ENCODE peak calls at places on chromosomes 11 and 22, in four cellular contexts. One of them, this sample, is unnamed.

GRCh38 chr22:27918351-27919221 is 470 bp downstream of the PITPNB start:
- DNase-seq in AG09319: no peak
- DNase-seq in left cardiac atrium: peak
- DNase-seq in HAP-1: peak
- DNase-seq in this sample: no peak

GRCh38 chr11:121523581-121524232 is 70.9 kb upstream of the SORL1-AS1 start:
- DNase-seq in AG09319: no peak
- DNase-seq in HAP-1: no peak
- DNase-seq in left cardiac atrium: no peak
- DNase-seq in this sample: no peak

GRCh38 chr11:15807827-15808226 is 548.5 kb downstream of the SOX6 start:
- DNase-seq in HAP-1: no peak
- DNase-seq in AG09319: no peak
- DNase-seq in left cardiac atrium: no peak
- DNase-seq in this sample: no peak

GRCh38 chr11:123425367-123425766 is 4.7 kb upstream of the GRAMD1B start:
- DNase-seq in left cardiac atrium: no peak
- DNase-seq in AG09319: no peak
- DNase-seq in HAP-1: no peak
- DNase-seq in this sample: no peak

GRCh38 chr11:132402056-132402684 is 1031.8 kb downstream of the NTM start:
- DNase-seq in HAP-1: no peak
- DNase-seq in AG09319: peak
- DNase-seq in left cardiac atrium: no peak
- DNase-seq in this sample: peak

GRCh38 chr11:19345519-19345847 is 104.7 kb upstream of the E2F8 start:
- DNase-seq in HAP-1: no peak
- DNase-seq in left cardiac atrium: peak
- DNase-seq in AG09319: no peak
- DNase-seq in this sample: peak

GRCh38 chr11:28799316-28799715 is 691.1 kb downstream of the METTL15 start:
- DNase-seq in left cardiac atrium: no peak
- DNase-seq in HAP-1: no peak
- DNase-seq in AG09319: no peak
- DNase-seq in this sample: no peak

GRCh38 chr11:75467311-75467710 is 34.3 kb upstream of the KLHL35 start:
- DNase-seq in left cardiac atrium: no peak
- DNase-seq in AG09319: no peak
- DNase-seq in HAP-1: no peak
- DNase-seq in this sample: no peak

GRCh38 chr11:130462931-130463330 is 14.5 kb downstream of the ADAMTS15 start:
- DNase-seq in AG09319: no peak
- DNase-seq in left cardiac atrium: no peak
- DNase-seq in HAP-1: no peak
- DNase-seq in this sample: no peak

GRCh38 chr22:22248878-22249277 is 4.3 kb downstream of the VPREB1 start:
- DNase-seq in AG09319: no peak
- DNase-seq in left cardiac atrium: no peak
- DNase-seq in HAP-1: no peak
- DNase-seq in this sample: no peak

GRCh38 chr22:31917227-31917921 is 27.0 kb upstream of the YWHAH start:
- DNase-seq in HAP-1: no peak
- DNase-seq in left cardiac atrium: no peak
- DNase-seq in AG09319: no peak
- DNase-seq in this sample: no peak

GRCh38 chr11:127890026-127890611 is 697.2 kb downstream of the ETS1 start:
- DNase-seq in left cardiac atrium: no peak
- DNase-seq in AG09319: no peak
- DNase-seq in HAP-1: no peak
- DNase-seq in this sample: no peak

GRCh38 chr11:13055200-13055599 is 46.1 kb downstream of the RASSF10 start:
- DNase-seq in AG09319: no peak
- DNase-seq in HAP-1: no peak
- DNase-seq in left cardiac atrium: no peak
- DNase-seq in this sample: no peak

GRCh38 chr11:47299078-47299477 is 29.1 kb downstream of the MADD start:
- DNase-seq in HAP-1: no peak
- DNase-seq in AG09319: no peak
- DNase-seq in left cardiac atrium: no peak
- DNase-seq in this sample: no peak

This sample was measured in neural crest cell.